ENCODE peak calls at places on chromosomes 2 and 18, in ten cellular contexts. A is GM13976; B is thoracic aorta; N is activated T-cell treated with anti-CD3 and anti-CD28 coated beads for 24 hours; K is COLO829; D is foreskin fibroblast; V is activated CD8-positive, alpha-beta memory T cell treated with anti-CD3 and anti-CD28 coated beads for 4 hours; G is aorta; R is NCI-H2171 treated with DMSO at 0.1 percent for 48 hours; Z is lung. T is an unnamed sample.

GRCh38 chr2:19543271-19544019 is 185.0 kb upstream of the OSR1 start:
- DNase-seq in A (no peak), B (no peak), N (no peak), K (no peak), D (peak; percentile 14), V (no peak), G (no peak), R (no peak), Z (no peak), T (no peak)

GRCh38 chr18:48800877-48801727 is 149.7 kb downstream of the SMAD7 start:
- DNase-seq in A (peak; percentile 82), B (no peak), N (no peak), K (no peak), D (peak; percentile 65), V (no peak), G (peak; percentile 62), R (no peak), Z (no peak), T (peak; percentile 87)

GRCh38 chr2:5077479-5078089 is 614.6 kb upstream of the SOX11 start:
- DNase-seq in A (no peak), B (no peak), N (no peak), K (peak; percentile 56), D (no peak), V (no peak), G (no peak), R (peak; percentile 53), Z (no peak), T (no peak)

GRCh38 chr18:23545247-23545789 is 41.0 kb downstream of the NPC1 start:
- DNase-seq in A (no peak), B (no peak), N (no peak), K (no peak), D (no peak), V (no peak), G (no peak), R (no peak), Z (no peak), T (no peak)

GRCh38 chr18:34631071-34631470 is 79.0 kb upstream of the DTNA start:
- DNase-seq in A (no peak), B (no peak), N (no peak), K (no peak), D (no peak), V (no peak), G (no peak), R (no peak), Z (no peak), T (no peak)

GRCh38 chr2:3185910-3186309 is 191.7 kb downstream of the EIPR1 start:
- DNase-seq in A (no peak), B (no peak), N (no peak), K (no peak), D (no peak), V (no peak), G (peak; percentile 49), R (no peak), Z (no peak), T (no peak)

GRCh38 chr2:101655941-101656422 is 41.5 kb upstream of the MAP4K4 start:
- DNase-seq in A (no peak), B (peak; percentile 7), N (no peak), K (no peak), D (peak; percentile 32), V (no peak), G (no peak), R (no peak), Z (no peak), T (no peak)

GRCh38 chr2:171214093-171214492 is 53.4 kb upstream of the TLK1 start:
- DNase-seq in A (no peak), B (no peak), N (no peak), K (no peak), D (no peak), V (no peak), G (no peak), R (no peak), Z (no peak), T (no peak)